ENCODE peak calls at places on chromosomes 4 and X, in nine cellular contexts. Q, Y, J, U, W, E, G, F and V are unnamed samples.

GRCh38 chrX:141811438-141811837 is 26.7 kb upstream of the MAGEC3 start:
- DNase-seq in Q (no peak), U (no peak), F (no peak), E (no peak), W (no peak), J (no peak), G (no peak), Y (no peak), V (no peak)

GRCh38 chr4:159455675-159456235 is 352.9 kb downstream of the RAPGEF2 start:
- DNase-seq in J (peak; percentile 25), Y (no peak), G (peak; percentile 27), U (peak; percentile 43), F (peak; percentile 36), E (peak; percentile 4), Q (no peak), W (peak; percentile 53), V (peak; percentile 90)

GRCh38 chrX:153717445-153717844 is 6.7 kb downstream of the BCAP31 start:
- DNase-seq in F (no peak), G (no peak), Y (no peak), U (no peak), J (no peak), Q (no peak), W (no peak), E (no peak), V (no peak)

GRCh38 chr4:59920414-59920813 is 1279.7 kb upstream of the ADGRL3 start:
- DNase-seq in U (no peak), Y (no peak), G (no peak), F (no peak), J (no peak), W (no peak), E (no peak), Q (no peak), V (no peak)

GRCh38 chrX:153063315-153063714 is 7.0 kb downstream of the PNMA3 start:
- DNase-seq in J (no peak), W (peak; percentile 64), G (no peak), Y (no peak), F (peak; percentile 58), E (no peak), Q (no peak), U (no peak), V (no peak)

GRCh38 chrX:18464500-18464899 is 39.1 kb downstream of the CDKL5 start:
- DNase-seq in W (no peak), F (no peak), U (no peak), G (no peak), J (no peak), E (no peak), Q (no peak), Y (no peak), V (no peak)

GRCh38 chr4:17535242-17535641 is 20.3 kb downstream of the CLRN2 start:
- DNase-seq in W (no peak), U (no peak), G (no peak), F (no peak), Y (no peak), E (no peak), Q (no peak), J (no peak), V (peak; percentile 47)

GRCh38 chr4:86818845-86819244 is 30.3 kb downstream of the SLC10A6 start:
- DNase-seq in W (no peak), Y (no peak), G (no peak), E (no peak), Q (no peak), F (no peak), J (no peak), U (no peak), V (peak; percentile 6)

GRCh38 chrX:140274761-140275525 is 229.9 kb downstream of the SOX3 start:
- DNase-seq in E (no peak), F (peak; percentile 73), Y (peak; percentile 88), G (peak; percentile 74), W (peak; percentile 3), J (peak; percentile 1), U (no peak), Q (no peak), V (no peak)

GRCh38 chr4:65241257-65241997 is 428.9 kb downstream of the EPHA5 start:
- DNase-seq in J (no peak), Q (no peak), F (no peak), G (peak; percentile 5), W (no peak), U (no peak), E (no peak), Y (no peak), V (no peak)

GRCh38 chrX:24676403-24677024 is 17.2 kb upstream of the POLA1 start:
- DNase-seq in U (peak; percentile 28), F (no peak), E (no peak), G (no peak), W (peak; percentile 23), Q (no peak), J (no peak), Y (no peak), V (peak; percentile 35)

GRCh38 chr4:3204021-3204431 is 44.9 kb upstream of the MSANTD1 start:
- DNase-seq in J (no peak), W (peak; percentile 81), G (no peak), Y (no peak), U (no peak), Q (no peak), E (no peak), F (peak; percentile 68), V (no peak)

GRCh38 chr4:41661447-41662076 is 87.0 kb downstream of the PHOX2B start:
- DNase-seq in W (peak; percentile 80), F (peak; percentile 46), Y (peak; percentile 53), E (peak; percentile 11), U (peak; percentile 49), G (peak; percentile 51), Q (peak; percentile 11), J (peak; percentile 43), V (peak; percentile 68)

GRCh38 chrX:44897539-44897938 is 24.6 kb downstream of the KDM6A start:
- DNase-seq in Q (no peak), U (no peak), W (no peak), Y (no peak), G (no peak), J (no peak), F (no peak), E (no peak), V (no peak)

GRCh38 chr4:8419222-8420041 is 21.1 kb downstream of the ACOX3 start:
- DNase-seq in J (no peak), G (peak; percentile 16), E (no peak), Q (no peak), F (no peak), W (peak; percentile 29), U (peak; percentile 74), Y (no peak), V (peak; percentile 2)

GRCh38 chr4:168769416-168769815 is 240.6 kb downstream of the CBR4 start:
- DNase-seq in F (peak; percentile 48), J (peak; percentile 66), G (no peak), U (no peak), W (peak; percentile 71), Q (no peak), E (no peak), Y (peak; percentile 74), V (no peak)

GRCh38 chr4:24032371-24032989 is 142.6 kb upstream of the PPARGC1A start:
- DNase-seq in E (no peak), J (peak; percentile 8), Y (no peak), G (peak; percentile 12), W (no peak), Q (no peak), F (peak; percentile 41), U (no peak), V (no peak)

GRCh38 chr4:3857316-3857926 is 91.2 kb downstream of the ADRA2C start:
- DNase-seq in E (no peak), F (no peak), W (peak; percentile 38), Q (no peak), J (no peak), Y (no peak), U (no peak), G (no peak), V (no peak)

GRCh38 chr4:48604041-48604440 is 114.0 kb downstream of the ZAR1 start:
- DNase-seq in Q (no peak), Y (no peak), W (no peak), E (no peak), F (no peak), G (no peak), J (no peak), U (no peak), V (no peak)

GRCh38 chr4:98659106-98659592 is 738 bp upstream of the TSPAN5 start:
- DNase-seq in U (no peak), Q (no peak), F (peak; percentile 43), E (no peak), G (no peak), W (peak; percentile 66), J (no peak), Y (no peak), V (no peak)

GRCh38 chr4:39124885-39125599 is 57.3 kb upstream of the WDR19 start:
- DNase-seq in J (no peak), G (no peak), Q (no peak), Y (no peak), W (no peak), U (no peak), E (no peak), F (no peak), V (peak; percentile 13)

GRCh38 chr4:107877361-107877760 is 52.6 kb downstream of the SGMS2 start:
- DNase-seq in Q (no peak), U (no peak), E (no peak), J (no peak), G (no peak), W (no peak), F (no peak), Y (no peak), V (peak; percentile 45)

GRCh38 chrX:21940356-21940829 is at the start of gene SMS:
- DNase-seq in Y (no peak), E (peak; percentile 29), U (peak; percentile 78), J (peak; percentile 58), F (peak; percentile 69), G (peak; percentile 87), W (peak; percentile 90), Q (peak; percentile 26), V (peak; percentile 71)

GRCh38 chr4:81466841-81467671 is 4.7 kb downstream of the RASGEF1B start:
- DNase-seq in G (peak; percentile 48), J (peak; percentile 43), E (no peak), Q (peak; percentile 32), F (peak; percentile 63), U (peak; percentile 53), Y (peak; percentile 59), W (peak; percentile 81), V (peak; percentile 87)

GRCh38 chr4:183789657-183790056 is 115.5 kb upstream of the STOX2 start:
- DNase-seq in G (no peak), W (no peak), F (no peak), U (no peak), J (no peak), E (no peak), Y (no peak), Q (no peak), V (no peak)

GRCh38 chr4:54930226-54930625 is 195.2 kb downstream of the KDR start:
- DNase-seq in U (no peak), Q (no peak), Y (peak; percentile 82), G (no peak), E (no peak), F (peak; percentile 76), W (peak; percentile 74), J (peak; percentile 48), V (no peak)

GRCh38 chrX:39167791-39168190 is 366.5 kb downstream of the MID1IP1 start:
- DNase-seq in G (no peak), Q (no peak), Y (no peak), E (no peak), F (no peak), U (no peak), J (no peak), W (no peak), V (no peak)

GRCh38 chrX:81120270-81120935 is 81.3 kb downstream of the HMGN5 start:
- DNase-seq in J (no peak), F (peak; percentile 0), G (no peak), W (no peak), Y (no peak), E (no peak), Q (no peak), U (no peak), V (peak; percentile 52)

GRCh38 chr4:113248320-113248719 is 198.9 kb downstream of the ANK2 start:
- DNase-seq in G (peak; percentile 3), Y (no peak), W (no peak), U (no peak), Q (no peak), F (no peak), J (no peak), E (no peak), V (peak; percentile 33)